ENCODE peak calls at places on chromosomes 4 and X, in nine cellular contexts. One of them, this sample, is unnamed.

GRCh38 chr4:156884183-156884582 is 87.4 kb downstream of the PDGFC start:
- DNase-seq in adrenal gland: no peak
- DNase-seq in gastrocnemius medialis: no peak
- DNase-seq in breast epithelium: no peak
- DNase-seq in ovary: no peak
- DNase-seq in uterus: no peak
- DNase-seq in sigmoid colon: no peak
- DNase-seq in transverse colon: no peak
- DNase-seq in stomach: no peak
- DNase-seq in this sample: no peak

GRCh38 chrX:103464071-103464773 is 55.1 kb downstream of the RAB40A start:
- DNase-seq in transverse colon: peak; percentile 10
- DNase-seq in stomach: no peak
- DNase-seq in sigmoid colon: no peak
- DNase-seq in adrenal gland: peak; percentile 38
- DNase-seq in gastrocnemius medialis: no peak
- DNase-seq in ovary: peak; percentile 21
- DNase-seq in uterus: no peak
- DNase-seq in breast epithelium: no peak
- DNase-seq in this sample: peak; percentile 55

GRCh38 chr4:188127157-188127874 is 11.9 kb upstream of the TRIML1 start:
- DNase-seq in stomach: no peak
- DNase-seq in gastrocnemius medialis: no peak
- DNase-seq in sigmoid colon: no peak
- DNase-seq in breast epithelium: no peak
- DNase-seq in ovary: no peak
- DNase-seq in transverse colon: no peak
- DNase-seq in adrenal gland: peak; percentile 34
- DNase-seq in uterus: no peak
- DNase-seq in this sample: no peak

GRCh38 chr4:7697821-7698220 is 241.8 kb downstream of the AFAP1 start:
- DNase-seq in stomach: no peak
- DNase-seq in gastrocnemius medialis: no peak
- DNase-seq in sigmoid colon: no peak
- DNase-seq in uterus: no peak
- DNase-seq in ovary: no peak
- DNase-seq in adrenal gland: no peak
- DNase-seq in breast epithelium: no peak
- DNase-seq in transverse colon: no peak
- DNase-seq in this sample: no peak

GRCh38 chr4:105050896-105051295 is 95.8 kb upstream of the TET2 start:
- DNase-seq in ovary: no peak
- DNase-seq in sigmoid colon: no peak
- DNase-seq in gastrocnemius medialis: no peak
- DNase-seq in uterus: no peak
- DNase-seq in stomach: no peak
- DNase-seq in adrenal gland: no peak
- DNase-seq in breast epithelium: no peak
- DNase-seq in transverse colon: no peak
- DNase-seq in this sample: no peak

GRCh38 chr4:4480685-4481393 is 61.0 kb downstream of the STX18 start:
- DNase-seq in breast epithelium: no peak
- DNase-seq in sigmoid colon: no peak
- DNase-seq in adrenal gland: no peak
- DNase-seq in gastrocnemius medialis: no peak
- DNase-seq in stomach: no peak
- DNase-seq in uterus: no peak
- DNase-seq in transverse colon: no peak
- DNase-seq in ovary: no peak
- DNase-seq in this sample: no peak

GRCh38 chrX:20418379-20418778 is 151.7 kb upstream of the RPS6KA3 start:
- DNase-seq in gastrocnemius medialis: no peak
- DNase-seq in transverse colon: no peak
- DNase-seq in sigmoid colon: no peak
- DNase-seq in uterus: no peak
- DNase-seq in ovary: no peak
- DNase-seq in breast epithelium: no peak
- DNase-seq in stomach: no peak
- DNase-seq in adrenal gland: no peak
- DNase-seq in this sample: no peak

GRCh38 chr4:148443550-148444295 is 1.5 kb upstream of the NR3C2 start:
- DNase-seq in uterus: peak; percentile 49
- DNase-seq in stomach: peak; percentile 44
- DNase-seq in sigmoid colon: peak; percentile 83
- DNase-seq in adrenal gland: peak; percentile 29
- DNase-seq in ovary: peak; percentile 68
- DNase-seq in transverse colon: peak; percentile 40
- DNase-seq in gastrocnemius medialis: peak; percentile 13
- DNase-seq in breast epithelium: no peak
- DNase-seq in this sample: peak; percentile 32

GRCh38 chrX:77622233-77622632 is 163.8 kb downstream of the ATRX start:
- DNase-seq in gastrocnemius medialis: no peak
- DNase-seq in uterus: no peak
- DNase-seq in stomach: no peak
- DNase-seq in adrenal gland: no peak
- DNase-seq in transverse colon: no peak
- DNase-seq in ovary: no peak
- DNase-seq in sigmoid colon: no peak
- DNase-seq in breast epithelium: no peak
- DNase-seq in this sample: no peak

GRCh38 chr4:25075851-25076250 is 45.1 kb upstream of the LGI2 start:
- DNase-seq in transverse colon: no peak
- DNase-seq in uterus: no peak
- DNase-seq in breast epithelium: no peak
- DNase-seq in gastrocnemius medialis: no peak
- DNase-seq in stomach: no peak
- DNase-seq in ovary: no peak
- DNase-seq in adrenal gland: no peak
- DNase-seq in sigmoid colon: no peak
- DNase-seq in this sample: no peak

GRCh38 chrX:70168238-70169188 is 8.8 kb upstream of the DGAT2L6 start:
- DNase-seq in ovary: peak; percentile 54
- DNase-seq in sigmoid colon: no peak
- DNase-seq in stomach: no peak
- DNase-seq in transverse colon: no peak
- DNase-seq in uterus: peak; percentile 38
- DNase-seq in adrenal gland: peak; percentile 39
- DNase-seq in gastrocnemius medialis: no peak
- DNase-seq in breast epithelium: no peak
- DNase-seq in this sample: peak; percentile 41

GRCh38 chrX:35841872-35842271 is 43.7 kb downstream of the MAGEB16 start:
- DNase-seq in adrenal gland: no peak
- DNase-seq in sigmoid colon: no peak
- DNase-seq in transverse colon: no peak
- DNase-seq in gastrocnemius medialis: no peak
- DNase-seq in stomach: no peak
- DNase-seq in uterus: no peak
- DNase-seq in ovary: no peak
- DNase-seq in breast epithelium: no peak
- DNase-seq in this sample: no peak

GRCh38 chrX:73561791-73562190 is 1.2 kb upstream of the CHIC1 start:
- DNase-seq in transverse colon: no peak
- DNase-seq in breast epithelium: no peak
- DNase-seq in adrenal gland: no peak
- DNase-seq in uterus: no peak
- DNase-seq in ovary: no peak
- DNase-seq in gastrocnemius medialis: no peak
- DNase-seq in sigmoid colon: no peak
- DNase-seq in stomach: no peak
- DNase-seq in this sample: no peak

GRCh38 chr4:68373513-68373912 is 23.6 kb upstream of the YTHDC1 start:
- DNase-seq in breast epithelium: peak; percentile 69
- DNase-seq in adrenal gland: peak; percentile 74
- DNase-seq in sigmoid colon: peak; percentile 90
- DNase-seq in uterus: peak; percentile 80
- DNase-seq in gastrocnemius medialis: peak; percentile 69
- DNase-seq in stomach: peak; percentile 65
- DNase-seq in transverse colon: peak; percentile 59
- DNase-seq in ovary: peak; percentile 72
- DNase-seq in this sample: peak; percentile 85

GRCh38 chr4:98801259-98801725 is 127.6 kb downstream of the EIF4E start:
- DNase-seq in uterus: no peak
- DNase-seq in breast epithelium: no peak
- DNase-seq in sigmoid colon: no peak
- DNase-seq in ovary: no peak
- DNase-seq in transverse colon: no peak
- DNase-seq in stomach: no peak
- DNase-seq in adrenal gland: no peak
- DNase-seq in gastrocnemius medialis: no peak
- DNase-seq in this sample: no peak

GRCh38 chr4:78213218-78213617 is 156.1 kb downstream of the FRAS1 start:
- DNase-seq in uterus: no peak
- DNase-seq in gastrocnemius medialis: no peak
- DNase-seq in breast epithelium: no peak
- DNase-seq in ovary: no peak
- DNase-seq in sigmoid colon: no peak
- DNase-seq in adrenal gland: no peak
- DNase-seq in transverse colon: peak; percentile 12
- DNase-seq in stomach: peak; percentile 48
- DNase-seq in this sample: no peak

GRCh38 chr4:28241021-28241420 is 1380.4 kb downstream of the STIM2 start:
- DNase-seq in transverse colon: no peak
- DNase-seq in adrenal gland: no peak
- DNase-seq in stomach: no peak
- DNase-seq in uterus: no peak
- DNase-seq in gastrocnemius medialis: no peak
- DNase-seq in sigmoid colon: no peak
- DNase-seq in ovary: no peak
- DNase-seq in breast epithelium: no peak
- DNase-seq in this sample: no peak

DNA sequence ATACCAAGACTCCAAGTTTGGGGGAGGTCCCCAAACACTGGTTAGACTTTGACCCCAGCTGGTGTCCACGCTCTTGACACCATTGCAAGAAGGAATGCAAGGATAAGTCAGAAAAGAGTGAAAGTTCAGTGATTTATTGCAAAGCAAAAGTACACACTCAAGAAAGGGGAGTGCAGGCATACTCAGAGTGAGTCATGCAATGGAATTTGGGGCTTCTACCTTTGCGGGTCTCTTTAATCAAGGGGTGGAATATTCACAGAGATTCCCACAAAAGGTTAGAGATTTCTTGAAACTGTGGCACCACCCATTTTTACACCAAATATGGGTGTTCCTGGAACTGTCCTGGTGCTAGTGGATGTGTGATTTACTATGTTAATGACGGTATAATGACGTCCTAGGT is 5.2 kb upstream of the SMIM10L2A start:
- DNase-seq in adrenal gland: no peak
- DNase-seq in gastrocnemius medialis: no peak
- DNase-seq in breast epithelium: no peak
- DNase-seq in sigmoid colon: no peak
- DNase-seq in uterus: no peak
- DNase-seq in ovary: no peak
- DNase-seq in stomach: no peak
- DNase-seq in transverse colon: no peak
- DNase-seq in this sample: no peak
- TF ChIP-seq POLR2A in adrenal gland: no peak
- TF ChIP-seq POLR2A in gastrocnemius medialis: no peak
- TF ChIP-seq POLR2A in breast epithelium: no peak
- TF ChIP-seq POLR2A in sigmoid colon: no peak
- TF ChIP-seq POLR2A in uterus: no peak
- TF ChIP-seq POLR2A in ovary: no peak
- TF ChIP-seq POLR2A in stomach: no peak
- TF ChIP-seq POLR2A in transverse colon: no peak
- TF ChIP-seq POLR2A in this sample: no peak

GRCh38 chrX:500481-501010 is 113.8 kb upstream of the PPP2R3B start:
- DNase-seq in uterus: no peak
- DNase-seq in gastrocnemius medialis: no peak
- DNase-seq in transverse colon: no peak
- DNase-seq in ovary: no peak
- DNase-seq in sigmoid colon: no peak
- DNase-seq in stomach: no peak
- DNase-seq in breast epithelium: no peak
- DNase-seq in adrenal gland: no peak
- DNase-seq in this sample: no peak
- H3K4me3 ChIP-seq in uterus: no peak overlapping the region
- H3K4me3 ChIP-seq in gastrocnemius medialis: no peak overlapping the region
- H3K4me3 ChIP-seq in transverse colon: no peak overlapping the region
- H3K4me3 ChIP-seq in ovary: no peak overlapping the region
- H3K4me3 ChIP-seq in sigmoid colon: no peak overlapping the region
- H3K4me3 ChIP-seq in stomach: no peak overlapping the region
- H3K4me3 ChIP-seq in breast epithelium: no peak overlapping the region
- H3K4me3 ChIP-seq in adrenal gland: no peak overlapping the region
- H3K4me3 ChIP-seq in this sample: no peak overlapping the region

DNA sequence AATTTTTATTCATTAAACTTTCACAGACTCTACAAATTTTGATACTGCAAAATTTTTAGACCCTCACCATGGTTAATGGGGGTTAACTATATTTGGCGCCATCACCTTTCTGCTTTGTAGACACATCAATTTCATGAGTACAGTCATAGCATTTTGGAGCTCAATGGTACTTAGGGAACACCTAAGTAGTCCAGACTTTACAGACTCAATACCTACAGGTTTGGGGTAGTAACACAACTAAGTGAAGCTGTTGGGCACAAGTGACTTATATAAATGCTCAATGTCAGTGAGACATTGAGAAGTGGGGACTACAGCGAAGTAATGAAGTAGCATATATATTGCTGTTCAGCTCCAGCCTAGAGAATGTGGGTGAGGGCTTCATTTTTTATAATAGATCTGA is 7.5 kb downstream of the GPRIN3 start:
- DNase-seq in stomach: no peak
- DNase-seq in ovary: no peak
- DNase-seq in gastrocnemius medialis: no peak
- DNase-seq in transverse colon: no peak
- DNase-seq in sigmoid colon: no peak
- DNase-seq in uterus: no peak
- DNase-seq in breast epithelium: no peak
- DNase-seq in adrenal gland: no peak
- DNase-seq in this sample: no peak
- H3K4me1 ChIP-seq in stomach: peaks cover 37% of the 10 kb centered on the region
- H3K4me1 ChIP-seq in ovary: peaks cover 1% of the 10 kb centered on the region
- H3K4me1 ChIP-seq in gastrocnemius medialis: no peaks in the 10 kb centered on the region
- H3K4me1 ChIP-seq in transverse colon: peaks cover 89% of the 10 kb centered on the region
- H3K4me1 ChIP-seq in sigmoid colon: no peaks in the 10 kb centered on the region
- H3K4me1 ChIP-seq in uterus: no peaks in the 10 kb centered on the region
- H3K4me1 ChIP-seq in breast epithelium: no peaks in the 10 kb centered on the region
- H3K4me1 ChIP-seq in adrenal gland: no peaks in the 10 kb centered on the region
- H3K4me1 ChIP-seq in this sample: no peaks in the 10 kb centered on the region

DNA sequence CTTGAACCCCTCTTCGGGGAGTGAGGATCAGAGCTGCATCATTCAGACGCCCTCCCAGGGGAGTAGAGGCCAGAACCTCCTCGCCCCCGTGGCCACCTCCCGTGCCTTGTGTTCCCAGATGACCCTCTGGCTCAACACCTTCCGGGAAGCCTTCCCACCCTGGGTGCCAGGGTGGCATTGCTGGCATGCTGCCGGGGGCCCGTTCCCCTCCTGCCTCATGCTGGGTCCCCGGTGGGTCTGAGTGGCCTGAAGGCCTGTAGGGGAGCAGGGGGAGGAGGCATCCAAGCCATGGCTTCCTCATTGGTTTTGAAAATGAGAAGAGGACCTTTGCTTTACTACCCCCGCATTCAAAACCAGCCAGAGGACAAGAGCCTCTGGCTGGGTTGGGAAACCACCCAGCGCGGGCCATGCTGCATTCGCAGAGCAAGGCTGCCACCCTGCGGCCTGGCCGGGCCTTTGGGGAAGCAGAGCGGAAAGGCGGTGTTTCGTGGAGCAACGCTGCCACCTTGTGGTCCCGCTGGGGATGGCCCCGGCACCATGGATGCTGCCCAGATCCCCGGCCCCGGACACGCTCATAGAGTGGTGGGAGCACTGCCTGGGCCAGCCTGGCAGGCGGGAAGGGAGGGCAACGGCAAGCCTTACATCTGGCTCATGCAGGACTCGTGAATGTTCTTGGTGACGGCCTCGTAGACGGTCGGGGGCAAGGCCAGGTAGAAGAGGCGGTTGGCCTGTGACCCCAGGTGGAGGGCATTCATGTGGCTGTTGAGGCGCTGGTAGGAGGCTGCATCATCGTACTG is 11.9 kb downstream of the G6PD start:
- DNase-seq in adrenal gland: peak; percentile 93
- DNase-seq in transverse colon: peak; percentile 92
- DNase-seq in sigmoid colon: peak; percentile 94
- DNase-seq in uterus: peak; percentile 89
- DNase-seq in gastrocnemius medialis: peak; percentile 60
- DNase-seq in breast epithelium: peak; percentile 86
- DNase-seq in stomach: peak; percentile 93
- DNase-seq in ovary: peak; percentile 92
- DNase-seq in this sample: peak; percentile 85
- TF ChIP-seq POLR2A in adrenal gland: peak; percentile 8
- TF ChIP-seq POLR2A in transverse colon: no peak
- TF ChIP-seq POLR2A in sigmoid colon: no peak
- TF ChIP-seq POLR2A in uterus: peak; percentile 49
- TF ChIP-seq POLR2A in gastrocnemius medialis: no peak
- TF ChIP-seq POLR2A in breast epithelium: no peak
- TF ChIP-seq POLR2A in stomach: no peak
- TF ChIP-seq POLR2A in ovary: peak; percentile 20
- TF ChIP-seq POLR2A in this sample: no peak

This sample was measured in testis.